ENCODE peak calls at places on chromosomes 4 and X, in four cellular contexts. U is mesothelial cell of epicardium; B is H7; G is central memory CD4-positive, alpha-beta T cell. X is an unnamed sample.

GRCh38 chr4:176833416-176833815 is 40.7 kb upstream of the VEGFC start:
- DNase-seq in U (no peak), B (no peak), G (no peak), X (no peak)

GRCh38 chr4:183249854-183250253 is 70.2 kb downstream of the CLDN22 start:
- DNase-seq in U (no peak), B (no peak), G (peak), X (peak)

GRCh38 chr4:159144112-159144694 is 41.3 kb downstream of the RAPGEF2 start:
- DNase-seq in U (no peak), B (no peak), G (no peak), X (no peak)

GRCh38 chr4:3176625-3177229 is 72.2 kb upstream of the MSANTD1 start:
- DNase-seq in U (no peak), B (no peak), G (no peak), X (no peak)

GRCh38 chrX:45527834-45528233 is 327.2 kb upstream of the DIPK2B start:
- DNase-seq in U (no peak), B (no peak), G (no peak), X (no peak)

GRCh38 chr4:8070751-8071718 is 87.6 kb downstream of the ABLIM2 start:
- DNase-seq in U (no peak), B (peak), G (no peak), X (no peak)

GRCh38 chr4:98688416-98689290 is 30.2 kb upstream of the TSPAN5 start:
- DNase-seq in U (no peak), B (no peak), G (peak), X (no peak)

GRCh38 chrX:11664211-11664888 is 1.4 kb downstream of the ARHGAP6 start:
- DNase-seq in U (no peak), B (peak), G (no peak), X (peak)

GRCh38 chr4:187612211-187612780 is 383.3 kb upstream of the ZFP42 start:
- DNase-seq in U (no peak), B (no peak), G (no peak), X (peak)

GRCh38 chrX:151177141-151178027 is 1.0 kb downstream of the GPR50 start:
- DNase-seq in U (no peak), B (peak), G (no peak), X (peak)

GRCh38 chr4:13706130-13706529 is 78.6 kb upstream of the BOD1L1 start:
- DNase-seq in U (no peak), B (no peak), G (no peak), X (peak)

GRCh38 chr4:103648541-103648940 is 71.2 kb downstream of the TACR3 start:
- DNase-seq in U (no peak), B (no peak), G (no peak), X (no peak)

GRCh38 chr4:6475492-6476020 is 3.1 kb upstream of the PPP2R2C start:
- DNase-seq in U (peak), B (no peak), G (no peak), X (no peak)

GRCh38 chr4:16056681-16057400 is 27.0 kb downstream of the PROM1 start:
- DNase-seq in U (no peak), B (no peak), G (no peak), X (no peak)

GRCh38 chr4:188201851-188202250 is 62.6 kb downstream of the TRIML1 start:
- DNase-seq in U (no peak), B (no peak), G (no peak), X (no peak)

GRCh38 chr4:146340798-146341197 is 126.5 kb downstream of the REELD1 start:
- DNase-seq in U (no peak), B (no peak), G (no peak), X (no peak)

GRCh38 chrX:152833378-152833777 is 2.5 kb downstream of the NSDHL start:
- DNase-seq in U (no peak), B (no peak), G (no peak), X (no peak)

GRCh38 chr4:180455226-180455625 is 1788.0 kb upstream of the TENM3 start:
- DNase-seq in U (no peak), B (no peak), G (no peak), X (peak)

GRCh38 chr4:98967916-98968315 is 27.6 kb upstream of the METAP1 start:
- DNase-seq in U (no peak), B (no peak), G (no peak), X (no peak)

GRCh38 chr4:244471-244870 is 60.8 kb downstream of the ZNF732 start:
- DNase-seq in U (no peak), B (peak), G (peak), X (peak)

GRCh38 chr4:130808492-130808891 is 1712.5 kb downstream of the C4orf33 start:
- DNase-seq in U (no peak), B (no peak), G (no peak), X (peak)

GRCh38 chr4:48780867-48781219 is 764 bp upstream of the FRYL start:
- DNase-seq in U (no peak), B (no peak), G (peak), X (no peak)

GRCh38 chr4:61828960-61829359 is 628.8 kb downstream of the ADGRL3 start:
- DNase-seq in U (no peak), B (no peak), G (no peak), X (no peak)

GRCh38 chr4:134906404-134907023 is 704.9 kb upstream of the PABPC4L start:
- DNase-seq in U (no peak), B (peak), G (no peak), X (peak)

GRCh38 chr4:188819243-188819642 is 680.0 kb downstream of the TRIML1 start:
- DNase-seq in U (no peak), B (no peak), G (no peak), X (no peak)

GRCh38 chrX:97672138-97672537 is 788.4 kb downstream of the RPA4 start:
- DNase-seq in U (no peak), B (no peak), G (no peak), X (no peak)

GRCh38 chr4:134935320-134935719 is 733.7 kb upstream of the PABPC4L start:
- DNase-seq in U (no peak), B (peak), G (no peak), X (peak)

GRCh38 chrX:1443496-1444075 is 9.1 kb downstream of the ASMTL start:
- DNase-seq in U (no peak), B (no peak), G (no peak), X (no peak)

GRCh38 chr4:41339812-41340809 is 83.4 kb downstream of the UCHL1 start:
- DNase-seq in U (no peak), B (peak), G (no peak), X (peak)

GRCh38 chrX:130857207-130857606 is 45.8 kb downstream of the ENOX2 start:
- DNase-seq in U (no peak), B (no peak), G (no peak), X (no peak)

GRCh38 chr4:123418486-123418931 is 21.9 kb downstream of the SPRY1 start:
- DNase-seq in U (no peak), B (peak), G (no peak), X (peak)

GRCh38 chr4:184980261-184980660 is 38.0 kb upstream of the HELT start:
- DNase-seq in U (no peak), B (no peak), G (no peak), X (no peak)

GRCh38 chrX:102154218-102154860 is 1.4 kb downstream of the BEX5 start:
- DNase-seq in U (no peak), B (peak), G (peak), X (peak)

GRCh38 chr4:86141166-86141565 is 218.7 kb downstream of the MAPK10 start:
- DNase-seq in U (no peak), B (no peak), G (no peak), X (no peak)

GRCh38 chrX:95716841-95717240 is 967.8 kb upstream of the DIAPH2 start:
- DNase-seq in U (no peak), B (no peak), G (no peak), X (no peak)

GRCh38 chr4:6441758-6442157 is 30.7 kb downstream of the PPP2R2C start:
- DNase-seq in U (no peak), B (peak), G (no peak), X (no peak)

GRCh38 chr4:139099366-139099982 is 77.5 kb downstream of the ELF2 start:
- DNase-seq in U (peak), B (peak), G (peak), X (peak)

GRCh38 chr4:185011408-185011807 is 6.9 kb upstream of the HELT start:
- DNase-seq in U (no peak), B (peak), G (no peak), X (peak)

X was measured in mesendoderm.